ENCODE peak calls at places on chromosome 21, in five cellular contexts. D, L, E, J and R are unnamed samples.

GRCh38 chr21:33028759-33029511 is 3.2 kb downstream of the OLIG2 start:
- DNase-seq in D (peak), L (no peak), E (peak), J (no peak), R (no peak)

GRCh38 chr21:42038393-42038792 is 28.2 kb upstream of the ZBTB21 start:
- DNase-seq in D (no peak), L (no peak), E (no peak), J (no peak), R (no peak)

GRCh38 chr21:34890724-34891609 is 158.1 kb downstream of the RUNX1 start:
- DNase-seq in D (peak), L (peak), E (peak), J (no peak), R (no peak)

GRCh38 chr21:27277122-27277521 is 310.2 kb upstream of the ADAMTS5 start:
- DNase-seq in D (no peak), L (no peak), E (no peak), J (no peak), R (no peak)

GRCh38 chr21:37367301-37367757 is 756 bp downstream of the DYRK1A start:
- DNase-seq in D (peak), L (no peak), E (no peak), J (no peak), R (no peak)

GRCh38 chr21:42056468-42056867 is 14.6 kb upstream of the UMODL1 start:
- DNase-seq in D (no peak), L (no peak), E (no peak), J (no peak), R (no peak)

GRCh38 chr21:46065993-46066842 is 31.7 kb upstream of the COL6A2 start:
- DNase-seq in D (no peak), L (no peak), E (no peak), J (no peak), R (peak)

GRCh38 chr21:45802956-45803612 is 159.6 kb downstream of the PCBP3 start:
- DNase-seq in D (no peak), L (no peak), E (no peak), J (no peak), R (no peak)

DNA sequence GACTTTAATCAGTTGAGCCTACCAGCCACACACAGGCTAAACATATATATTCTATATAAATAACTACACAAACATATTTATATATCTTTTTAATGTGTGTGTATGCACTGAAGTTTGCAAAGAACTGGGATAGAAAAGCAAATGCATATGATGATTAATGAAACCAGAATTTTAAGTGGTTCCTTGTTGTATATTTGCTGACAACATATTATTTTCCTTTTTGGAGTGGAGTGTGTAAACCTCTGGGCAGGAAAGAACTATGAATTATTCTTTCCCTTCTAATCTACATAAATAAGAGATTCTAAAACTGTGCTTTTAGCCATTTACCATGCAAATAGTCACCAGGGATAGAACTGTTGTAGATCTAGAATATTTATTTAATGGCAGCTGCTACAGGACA is 187.6 kb downstream of the BACH1 start:
- DNase-seq in D (no peak), L (no peak), E (no peak), J (no peak), R (no peak)
- TF ChIP-seq CTCF in D (no peak), L (no peak), E (no peak), J (no peak), R (no peak)

GRCh38 chr21:15430023-15430422 is 299.8 kb upstream of the USP25 start:
- DNase-seq in D (no peak), L (no peak), E (no peak), J (no peak), R (no peak)

GRCh38 chr21:15430577-15430976 is 299.2 kb upstream of the USP25 start:
- DNase-seq in D (no peak), L (peak), E (no peak), J (no peak), R (no peak)

GRCh38 chr21:15434185-15434905 is 295.4 kb upstream of the USP25 start:
- DNase-seq in D (no peak), L (no peak), E (no peak), J (no peak), R (no peak)

GRCh38 chr21:15433091-15433490 is 296.7 kb upstream of the USP25 start:
- DNase-seq in D (peak), L (no peak), E (no peak), J (no peak), R (no peak)

DNA sequence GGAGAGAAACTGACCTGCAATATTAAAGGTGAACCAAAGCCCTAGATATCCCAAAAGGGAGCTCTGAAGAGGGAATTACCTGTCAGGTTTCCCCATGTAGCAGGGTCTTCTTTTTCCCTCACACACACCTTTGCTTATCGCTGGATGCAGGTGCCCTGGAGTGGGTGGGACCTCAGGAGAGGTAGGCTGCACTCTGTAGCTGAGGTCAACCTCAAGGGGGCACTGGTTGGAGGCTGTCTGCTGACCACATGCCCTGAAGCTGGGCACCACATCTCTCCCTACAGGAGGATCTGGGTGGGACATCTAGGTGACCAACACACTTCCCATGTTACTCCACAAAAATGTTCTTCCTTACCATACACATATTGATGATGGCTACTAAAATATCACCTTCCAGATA is 298.7 kb upstream of the USP25 start:
- DNase-seq in D (no peak), L (no peak), E (no peak), J (no peak), R (no peak)
- TF ChIP-seq CTCF in D (no peak), L (no peak), E (peak), J (no peak), R (no peak)

GRCh38 chr21:44509539-44509938 is 30.5 kb downstream of the KRTAP10-1 start:
- DNase-seq in D (no peak), L (peak), E (no peak), J (peak), R (no peak)
- TF ChIP-seq CTCF in D (no peak), L (peak), E (peak), J (peak), R (no peak)

GRCh38 chr21:44267655-44268142 is 6.0 kb upstream of the DNMT3L start:
- DNase-seq in D (peak), L (no peak), E (peak), J (no peak), R (no peak)
- TF ChIP-seq CTCF in D (peak), L (peak), E (peak), J (no peak), R (peak)

GRCh38 chr21:36145259-36145658 is 10.4 kb downstream of the CBR3 start:
- DNase-seq in D (no peak), L (no peak), E (no peak), J (no peak), R (no peak)

GRCh38 chr21:36135391-36136094 is 664 bp downstream of the CBR3 start:
- DNase-seq in D (peak), L (peak), E (peak), J (peak), R (peak)

GRCh38 chr21:36141513-36141925 is 6.6 kb downstream of the CBR3 start:
- DNase-seq in D (peak), L (peak), E (peak), J (peak), R (no peak)
- TF ChIP-seq CTCF in D (peak), L (peak), E (peak), J (peak), R (peak)

GRCh38 chr21:43659136-43660000 is at the start of the genes HSF2BP and RRP1B:
- DNase-seq in D (peak), L (peak), E (peak), J (peak), R (peak)
- TF ChIP-seq CTCF in D (no peak), L (no peak), E (no peak), J (peak), R (peak)

GRCh38 chr21:30444204-30444603 is 4.1 kb downstream of the KRTAP15-1 start:
- DNase-seq in D (peak), L (peak), E (no peak), J (no peak), R (no peak)
- TF ChIP-seq CTCF in D (no peak), L (peak), E (peak), J (no peak), R (no peak)

DNA sequence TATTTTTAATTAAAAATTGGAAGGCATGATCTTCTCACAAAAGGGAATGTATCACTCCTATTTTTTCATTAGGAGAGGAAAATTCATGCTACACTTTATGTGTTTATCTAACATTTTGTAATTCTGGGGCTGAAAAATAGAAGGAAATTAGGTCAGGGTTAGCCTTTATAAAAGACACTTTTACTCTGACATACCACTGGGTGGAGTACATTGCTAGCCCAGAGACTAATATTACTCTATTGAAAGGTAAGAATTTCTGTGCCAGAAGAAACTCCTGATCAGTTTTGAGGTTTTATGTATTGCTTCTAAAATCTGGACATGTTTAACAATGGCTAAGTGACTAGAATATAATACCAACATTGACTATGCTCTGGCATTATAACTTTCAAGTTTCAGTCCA is 724.6 kb downstream of the USP25 start:
- DNase-seq in D (no peak), L (no peak), E (no peak), J (no peak), R (no peak)
- TF ChIP-seq CTCF in D (peak), L (no peak), E (peak), J (peak), R (peak)

GRCh38 chr21:25788677-25789076 is 53.9 kb downstream of the GABPA start:
- DNase-seq in D (no peak), L (no peak), E (no peak), J (no peak), R (no peak)

GRCh38 chr21:25790122-25790951 is 55.6 kb downstream of the GABPA start:
- DNase-seq in D (peak), L (no peak), E (no peak), J (no peak), R (no peak)

DNA sequence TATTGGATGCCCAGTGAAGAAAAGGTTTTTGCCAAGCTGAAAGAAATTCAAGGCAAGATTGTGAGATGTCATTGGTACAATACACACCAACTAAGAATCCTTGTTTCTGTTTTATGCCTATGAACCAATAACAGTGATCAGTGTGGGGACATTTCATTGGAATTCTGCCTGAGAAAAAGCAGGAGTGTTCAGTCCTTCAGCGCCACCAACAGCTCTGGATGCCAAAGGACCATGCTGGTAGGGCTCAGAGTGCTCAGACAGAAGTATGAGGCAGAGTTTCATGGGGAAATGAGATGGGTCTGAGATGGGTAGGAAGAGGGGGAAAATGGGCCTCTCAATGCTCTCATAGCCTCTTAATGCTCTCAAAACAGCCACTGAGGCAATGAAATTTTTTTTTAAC is 56.5 kb downstream of the GABPA start:
- DNase-seq in D (no peak), L (no peak), E (no peak), J (no peak), R (no peak)
- TF ChIP-seq CTCF in D (no peak), L (no peak), E (peak), J (no peak), R (no peak)